ENCODE peak calls at places on chromosome 18, in seven cellular contexts. J, G, B, F, C, U and E are unnamed samples.

GRCh38 chr18:5524660-5525059 is 19.1 kb downstream of the EPB41L3 start:
- DNase-seq in J (no peak), G (no peak), B (no peak), F (no peak), C (no peak), U (no peak), E (no peak)

GRCh38 chr18:44719519-44720060 is 38.9 kb downstream of the SETBP1 start:
- DNase-seq in J (no peak), G (no peak), B (no peak), F (no peak), C (no peak), U (no peak), E (no peak)

GRCh38 chr18:395481-396250 is 104.8 kb downstream of the COLEC12 start:
- DNase-seq in J (no peak), G (no peak), B (peak; percentile 97), F (peak; percentile 80), C (no peak), U (peak; percentile 64), E (no peak)

GRCh38 chr18:6219116-6219717 is 195.5 kb downstream of the L3MBTL4 start:
- DNase-seq in J (no peak), G (peak; percentile 71), B (peak; percentile 69), F (peak; percentile 83), C (peak; percentile 88), U (peak; percentile 64), E (no peak)

GRCh38 chr18:59671533-59671932 is 25.7 kb downstream of the CCBE1 start:
- DNase-seq in J (no peak), G (no peak), B (no peak), F (no peak), C (no peak), U (no peak), E (no peak)

GRCh38 chr18:48990497-48991298 is 39.9 kb upstream of the SMAD7 start:
- DNase-seq in J (no peak), G (no peak), B (peak; percentile 63), F (peak; percentile 38), C (no peak), U (peak; percentile 49), E (no peak)

GRCh38 chr18:11175266-11175947 is 26.0 kb upstream of the PIEZO2 start:
- DNase-seq in J (no peak), G (no peak), B (peak; percentile 78), F (peak; percentile 80), C (no peak), U (peak; percentile 59), E (no peak)

GRCh38 chr18:23835506-23835905 is 146.3 kb downstream of the LAMA3 start:
- DNase-seq in J (no peak), G (no peak), B (peak; percentile 75), F (peak; percentile 71), C (no peak), U (peak; percentile 79), E (no peak)

GRCh38 chr18:27004056-27004829 is 138.7 kb upstream of the AQP4 start:
- DNase-seq in J (no peak), G (no peak), B (peak; percentile 29), F (peak; percentile 34), C (peak; percentile 28), U (peak; percentile 24), E (no peak)

GRCh38 chr18:78726326-78727056 is 253.1 kb upstream of the SALL3 start:
- DNase-seq in J (peak; percentile 55), G (no peak), B (no peak), F (no peak), C (no peak), U (no peak), E (peak; percentile 81)

GRCh38 chr18:76983184-76983583 is 149.4 kb downstream of the MBP start:
- DNase-seq in J (peak; percentile 94), G (peak; percentile 90), B (peak; percentile 70), F (peak; percentile 86), C (peak; percentile 94), U (peak; percentile 77), E (peak; percentile 90)

GRCh38 chr18:58189008-58189407 is 145.0 kb downstream of the NEDD4L start:
- DNase-seq in J (no peak), G (no peak), B (no peak), F (no peak), C (peak; percentile 41), U (no peak), E (no peak)

GRCh38 chr18:10417191-10417590 is 37.2 kb upstream of the APCDD1 start:
- DNase-seq in J (no peak), G (no peak), B (no peak), F (no peak), C (no peak), U (no peak), E (peak; percentile 68)

GRCh38 chr18:2961828-2962227 is 51.1 kb downstream of the LPIN2 start:
- DNase-seq in J (no peak), G (no peak), B (peak; percentile 77), F (peak; percentile 80), C (no peak), U (no peak), E (no peak)

GRCh38 chr18:76429262-76430126 is 65.5 kb downstream of the ZNF516 start:
- DNase-seq in J (peak; percentile 59), G (no peak), B (no peak), F (no peak), C (no peak), U (peak; percentile 27), E (no peak)

GRCh38 chr18:48600046-48600745 is 61.4 kb downstream of the CTIF start:
- DNase-seq in J (no peak), G (no peak), B (no peak), F (no peak), C (no peak), U (no peak), E (no peak)

GRCh38 chr18:36128907-36129299 is 237 bp downstream of the SLC39A6 start:
- DNase-seq in J (no peak), G (no peak), B (no peak), F (no peak), C (peak; percentile 46), U (no peak), E (peak; percentile 85)

GRCh38 chr18:9578306-9578705 is 36.1 kb downstream of the PPP4R1 start:
- DNase-seq in J (no peak), G (no peak), B (peak; percentile 21), F (no peak), C (no peak), U (peak; percentile 21), E (no peak)

GRCh38 chr18:40440088-40440487 is 1514.9 kb upstream of the PIK3C3 start:
- DNase-seq in J (no peak), G (no peak), B (no peak), F (no peak), C (no peak), U (no peak), E (no peak)

GRCh38 chr18:74197705-74198341 is 49.5 kb downstream of the TIMM21 start:
- DNase-seq in J (peak; percentile 73), G (no peak), B (no peak), F (peak; percentile 11), C (peak; percentile 24), U (no peak), E (peak; percentile 80)

GRCh38 chr18:74204543-74205152 is 56.3 kb downstream of the TIMM21 start:
- DNase-seq in J (no peak), G (no peak), B (no peak), F (no peak), C (no peak), U (no peak), E (no peak)

GRCh38 chr18:74203811-74204210 is 55.5 kb downstream of the TIMM21 start:
- DNase-seq in J (no peak), G (no peak), B (no peak), F (no peak), C (no peak), U (no peak), E (no peak)

GRCh38 chr18:74198453-74198852 is 50.1 kb downstream of the TIMM21 start:
- DNase-seq in J (no peak), G (no peak), B (no peak), F (no peak), C (no peak), U (no peak), E (peak; percentile 49)

DNA sequence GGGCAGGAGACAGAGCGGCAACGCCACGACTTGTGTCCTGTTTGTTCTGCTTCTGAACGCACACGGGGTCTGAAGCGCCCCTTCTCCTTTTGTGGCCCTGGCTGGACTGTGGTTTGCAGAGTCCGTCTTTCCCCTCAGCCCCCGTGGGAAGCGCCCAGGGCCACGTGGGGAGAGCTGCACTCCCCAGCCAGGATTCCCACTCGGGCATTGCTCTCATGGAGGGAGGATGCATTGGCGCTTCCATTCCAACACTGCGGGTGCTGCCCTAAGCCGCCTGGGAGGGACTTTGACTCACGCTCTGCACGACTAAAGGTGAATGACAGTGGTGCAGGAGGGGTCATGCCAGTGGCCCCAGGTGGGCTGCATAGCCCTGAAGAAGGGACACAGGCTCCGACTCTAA is 52.5 kb downstream of the TIMM21 start:
- DNase-seq in J (no peak), G (no peak), B (no peak), F (no peak), C (no peak), U (no peak), E (no peak)
- TF ChIP-seq CTCF in J (no peak), G (no peak), B (no peak), F (no peak), C (no peak), U (no peak), E (no peak)

GRCh38 chr18:63058521-63058920 is 261.0 kb downstream of the BCL2 start:
- DNase-seq in J (no peak), G (no peak), B (no peak), F (no peak), C (no peak), U (no peak), E (no peak)
- TF ChIP-seq CTCF in J (no peak), G (no peak), B (no peak), F (no peak), C (no peak), U (no peak), E (no peak)

DNA sequence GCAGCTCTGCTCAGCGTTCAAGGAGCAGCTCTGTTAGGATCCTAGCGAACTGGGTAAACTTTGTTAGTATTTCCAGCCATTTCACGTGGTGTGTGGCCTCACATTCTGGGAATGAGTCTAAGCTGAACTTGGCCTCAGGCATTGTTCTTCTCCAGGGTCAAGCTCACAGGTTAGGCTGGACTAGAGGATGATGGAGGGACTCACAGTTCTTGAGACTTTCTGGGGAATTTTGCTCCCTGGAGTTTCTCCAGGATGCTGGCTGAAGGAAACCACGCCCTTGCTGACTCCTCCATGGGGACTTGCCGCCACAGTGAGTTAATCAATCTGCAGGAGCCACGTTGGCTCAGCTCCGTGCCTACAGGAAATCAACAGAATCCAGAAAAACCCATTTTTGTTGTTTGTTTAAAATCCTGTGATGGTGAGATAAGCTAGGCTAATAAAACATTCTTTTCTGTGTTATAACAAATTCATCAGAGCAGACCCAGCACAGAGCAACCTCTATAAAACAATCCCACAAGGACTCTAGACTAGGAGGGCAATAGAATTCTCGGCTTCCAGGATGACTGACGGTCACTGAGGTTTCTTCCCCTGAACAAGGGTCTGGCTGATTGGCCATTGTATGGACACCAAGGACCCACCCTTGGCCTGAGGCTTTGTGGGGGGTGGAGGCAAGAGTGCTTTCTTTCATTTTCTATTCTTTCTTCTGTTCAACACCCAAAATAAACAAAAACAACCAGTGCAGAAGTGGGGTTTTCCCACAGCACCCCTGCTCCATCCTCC is 12.6 kb downstream of the CNDP1 start:
- DNase-seq in J (no peak), G (no peak), B (peak; percentile 94), F (peak; percentile 24), C (no peak), U (peak; percentile 56), E (no peak)
- TF ChIP-seq CTCF in J (no peak), G (no peak), B (no peak), F (no peak), C (no peak), U (no peak), E (no peak)

DNA sequence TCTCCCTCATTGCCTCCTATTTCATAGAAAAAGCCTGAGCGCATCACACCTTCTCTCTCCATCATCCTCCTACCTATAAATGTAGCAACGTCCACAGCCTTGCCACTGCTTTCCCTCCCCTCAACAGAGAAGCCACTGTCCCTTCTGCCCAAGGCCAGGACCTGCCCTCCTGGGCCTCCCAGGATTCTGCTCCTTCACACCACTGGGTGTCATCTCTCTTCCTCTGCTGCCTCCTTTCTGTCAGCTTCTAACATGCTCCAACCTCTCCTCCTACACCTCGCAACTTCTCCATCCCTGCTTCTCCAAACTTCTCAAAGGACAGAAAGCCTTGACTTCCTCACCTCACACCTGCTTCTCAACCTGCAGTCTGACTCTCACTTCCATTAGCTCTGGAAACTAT is 21.2 kb upstream of the ME2 start:
- DNase-seq in J (no peak), G (no peak), B (no peak), F (no peak), C (no peak), U (no peak), E (no peak)
- TF ChIP-seq CTCF in J (no peak), G (no peak), B (no peak), F (peak; percentile 26), C (peak; percentile 44), U (peak; percentile 3), E (no peak)